ENCODE peak calls at places on chromosomes 5 and 9, in six cellular contexts. N is A549, X is prostate gland, W is adrenal gland, O is right lobe of liver, F is tibial nerve. I is an unnamed sample.

GRCh38 chr9:17509698-17510097 is 69.2 kb upstream of the SH3GL2 start:
- DNase-seq in N (no peak), X (no peak), W (no peak), O (no peak), F (no peak), I (no peak)

GRCh38 chr9:76905984-76906861 is at the start of gene PRUNE2:
- DNase-seq in N (no peak), X (peak; percentile 55), W (peak; percentile 65), O (peak; percentile 20), F (no peak), I (no peak)

GRCh38 chr5:171580506-171581265 is 161.2 kb downstream of the FGF18 start:
- DNase-seq in N (no peak), X (no peak), W (no peak), O (no peak), F (no peak), I (no peak)

GRCh38 chr9:74940600-74940999 is 12.1 kb downstream of the C9orf40 start:
- DNase-seq in N (no peak), X (no peak), W (no peak), O (no peak), F (no peak), I (no peak)

GRCh38 chr5:36172593-36172992 is 20.7 kb downstream of the SKP2 start:
- DNase-seq in N (no peak), X (no peak), W (no peak), O (no peak), F (no peak), I (no peak)

GRCh38 chr5:10536931-10537579 is 26.8 kb upstream of the ANKRD33B start:
- DNase-seq in N (no peak), X (no peak), W (no peak), O (no peak), F (no peak), I (no peak)

GRCh38 chr5:62043289-62044274 is 262.4 kb upstream of the KIF2A start:
- DNase-seq in N (no peak), X (no peak), W (no peak), O (no peak), F (no peak), I (no peak)

GRCh38 chr9:133990366-133991210 is 1.5 kb downstream of the VAV2 start:
- DNase-seq in N (peak; percentile 46), X (no peak), W (peak; percentile 84), O (peak; percentile 81), F (peak; percentile 35), I (no peak)

GRCh38 chr9:98708103-98708932 is 417 bp downstream of the GABBR2 start:
- DNase-seq in N (no peak), X (no peak), W (no peak), O (no peak), F (no peak), I (no peak)

GRCh38 chr9:126009047-126009446 is 261.9 kb downstream of the PBX3 start:
- DNase-seq in N (no peak), X (no peak), W (no peak), O (no peak), F (no peak), I (no peak)

GRCh38 chr9:135098400-135099105 is 11.1 kb downstream of the OLFM1 start:
- DNase-seq in N (no peak), X (no peak), W (no peak), O (no peak), F (no peak), I (no peak)

GRCh38 chr5:1004598-1005361 is 3.8 kb upstream of the NKD2 start:
- DNase-seq in N (peak; percentile 61), X (peak; percentile 56), W (peak; percentile 69), O (peak; percentile 81), F (peak; percentile 54), I (peak; percentile 95)

GRCh38 chr5:71907001-71907564 is 188.0 kb downstream of the CARTPT start:
- DNase-seq in N (no peak), X (peak; percentile 25), W (no peak), O (no peak), F (no peak), I (no peak)

GRCh38 chr5:89034588-89034987 is 151.6 kb upstream of the MEF2C start:
- DNase-seq in N (no peak), X (no peak), W (peak; percentile 15), O (no peak), F (no peak), I (no peak)

GRCh38 chr5:60843693-60844428 is at the start of gene ELOVL7:
- DNase-seq in N (peak; percentile 10), X (peak; percentile 89), W (peak; percentile 79), O (peak; percentile 83), F (no peak), I (peak; percentile 40)

GRCh38 chr9:127968717-127969383 is 11.9 kb downstream of the EEIG1 start:
- DNase-seq in N (peak; percentile 67), X (peak; percentile 83), W (peak; percentile 91), O (peak; percentile 73), F (no peak), I (peak; percentile 79)

GRCh38 chr5:72238712-72239445 is 81.2 kb downstream of the MRPS27 start:
- DNase-seq in N (no peak), X (no peak), W (no peak), O (no peak), F (no peak), I (no peak)

GRCh38 chr5:56358703-56359428 is 125.7 kb upstream of the ANKRD55 start:
- DNase-seq in N (peak; percentile 67), X (no peak), W (peak; percentile 18), O (peak; percentile 63), F (peak; percentile 26), I (no peak)

GRCh38 chr5:142235050-142235797 is 89.6 kb downstream of the SPRY4 start:
- DNase-seq in N (no peak), X (no peak), W (no peak), O (no peak), F (no peak), I (no peak)

GRCh38 chr9:134915046-134915930 is 2.4 kb downstream of the FCN1 start:
- DNase-seq in N (no peak), X (no peak), W (no peak), O (no peak), F (no peak), I (peak; percentile 78)

GRCh38 chr5:143154495-143155375 is 248.8 kb downstream of the NR3C1 start:
- DNase-seq in N (no peak), X (no peak), W (no peak), O (no peak), F (no peak), I (no peak)

GRCh38 chr5:97979740-97980139 is 793.7 kb upstream of the RGMB start:
- DNase-seq in N (no peak), X (no peak), W (no peak), O (no peak), F (no peak), I (no peak)

DNA sequence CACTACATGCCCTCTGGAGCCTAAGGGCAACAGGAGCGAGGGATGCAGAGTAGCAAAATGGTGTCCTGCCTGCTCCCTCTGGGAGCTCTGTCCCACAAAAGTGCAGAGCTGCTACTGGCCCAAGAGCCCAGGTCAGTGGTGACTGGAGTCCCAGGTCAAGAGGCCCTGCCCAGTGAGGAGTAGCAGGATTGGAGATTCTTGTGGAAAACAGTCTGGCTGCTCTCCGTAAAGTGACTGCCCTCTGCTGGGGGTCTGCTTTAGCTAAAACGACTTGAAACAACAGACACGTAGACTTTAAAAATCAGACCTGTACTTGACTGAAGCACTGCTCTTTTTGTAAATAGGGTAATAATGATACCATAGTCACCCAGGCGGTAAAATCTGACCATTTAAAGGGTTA is 917.0 kb downstream of the MAT2B start:
- DNase-seq in N (no peak), X (no peak), W (no peak), O (no peak), F (no peak), I (no peak)
- TF ChIP-seq CTCF in N (no peak), X (no peak), W (no peak), O (no peak), F (no peak), I (no peak)

DNA sequence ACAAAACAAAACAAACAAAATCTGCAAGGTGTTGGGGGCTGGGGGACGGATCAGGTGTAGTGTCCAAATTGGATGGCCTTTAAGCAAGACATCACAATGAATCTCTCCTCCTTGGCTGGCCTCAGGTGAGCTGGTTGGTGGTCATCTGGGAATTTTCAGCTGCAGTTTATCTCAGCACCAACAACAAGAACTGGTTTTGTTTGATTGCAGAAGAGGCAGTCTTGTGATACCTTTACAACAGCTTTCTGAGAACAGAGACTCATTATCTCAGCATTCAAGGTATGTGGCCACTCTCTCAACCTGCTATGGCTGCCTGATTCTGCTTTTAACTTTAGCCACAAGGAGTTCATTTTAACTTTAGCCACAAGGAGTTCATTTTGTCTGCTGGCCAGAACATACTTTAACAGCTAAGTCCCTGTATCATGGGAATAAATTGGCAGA is 1543.4 kb downstream of the EFNA5 start:
- DNase-seq in N (no peak), X (no peak), W (no peak), O (no peak), F (no peak), I (no peak)
- H3K4me3 ChIP-seq in N (no peak overlapping the region), X (no peak overlapping the region), W (no peak overlapping the region), O (no peak overlapping the region), F (no peak overlapping the region), I (no peak overlapping the region)

DNA sequence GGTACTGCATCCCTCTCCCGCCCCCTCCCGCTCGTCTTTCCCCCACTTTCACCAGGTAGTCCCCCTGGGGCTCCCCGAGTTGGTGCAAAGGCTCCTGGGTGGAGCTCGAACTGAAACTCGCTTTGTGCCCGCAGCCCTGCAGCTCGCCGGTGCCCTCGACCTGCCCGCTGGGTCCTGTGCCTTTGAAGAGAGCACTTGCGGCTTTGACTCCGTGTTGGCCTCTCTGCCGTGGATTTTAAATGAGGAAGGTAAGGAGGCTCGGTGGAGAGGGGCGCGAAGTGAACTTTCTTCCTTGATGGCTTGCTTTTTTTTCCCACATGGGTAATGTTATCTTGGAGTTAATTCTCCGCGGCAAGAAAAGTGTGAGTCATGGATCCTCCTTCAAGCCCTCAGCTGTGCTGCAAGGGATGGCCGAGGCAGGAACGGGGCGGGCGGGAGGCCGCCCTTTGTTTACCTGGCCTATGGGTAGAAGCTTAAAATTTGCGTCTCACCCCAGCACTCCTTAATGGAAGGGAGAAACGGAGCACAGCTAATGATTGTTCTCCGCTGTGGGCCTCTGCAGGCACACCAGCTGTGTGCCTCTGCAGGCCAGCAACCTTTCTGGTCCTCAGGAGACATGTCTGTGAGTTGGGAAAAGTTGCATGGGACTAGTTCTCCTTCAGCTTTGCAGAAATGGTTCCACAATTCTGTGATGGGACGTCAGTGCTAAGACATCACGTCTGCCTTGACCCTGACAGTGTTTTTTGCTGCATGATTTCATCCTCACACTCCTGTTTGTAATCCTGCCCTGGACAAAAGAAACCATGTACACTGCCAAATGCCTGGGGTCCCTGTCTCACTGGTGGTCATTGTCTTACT is 1.0 kb downstream of the MAMDC2 start:
- DNase-seq in N (peak; percentile 15), X (no peak), W (peak; percentile 21), O (peak; percentile 38), F (no peak), I (peak; percentile 91)
- TF ChIP-seq POLR2A in N (no peak), X (no peak), W (no peak), O (no peak), F (no peak), I (no peak)

GRCh38 chr5:139575751-139576150 is 14.6 kb downstream of the UBE2D2 start:
- DNase-seq in N (no peak), X (no peak), W (no peak), O (no peak), F (no peak), I (no peak)

GRCh38 chr5:139574641-139575312 is 13.6 kb downstream of the UBE2D2 start:
- DNase-seq in N (peak; percentile 44), X (no peak), W (no peak), O (no peak), F (peak; percentile 15), I (no peak)

GRCh38 chr5:139575313-139575646 is 14.1 kb downstream of the UBE2D2 start:
- DNase-seq in N (no peak), X (no peak), W (no peak), O (no peak), F (no peak), I (no peak)

GRCh38 chr5:139577689-139578347 is 16.7 kb downstream of the UBE2D2 start:
- DNase-seq in N (no peak), X (no peak), W (no peak), O (no peak), F (no peak), I (no peak)

GRCh38 chr5:139578348-139578724 is 17.2 kb downstream of the UBE2D2 start:
- DNase-seq in N (no peak), X (no peak), W (no peak), O (no peak), F (no peak), I (no peak)
- TF ChIP-seq CTCF in N (no peak), X (no peak), W (no peak), O (no peak), F (no peak), I (no peak)